ENCODE peak calls at places on chromosomes 4 and X, in ten cellular contexts. One of them, this sample, is unnamed.

GRCh38 chrX:50615570-50616158 is 145.0 kb upstream of the DGKK start:
- DNase-seq in foreskin fibroblast: no peak
- DNase-seq in fibroblast of mammary gland: no peak
- DNase-seq in stimulated activated CD4-positive, alpha-beta T cell treated with anti-CD3 and anti-CD28 coated beads, Interleukin-2, amount 100 ng/mL, for 48 hours: no peak
- DNase-seq in left cardiac atrium: no peak
- DNase-seq in MCF 10A: no peak
- DNase-seq in mucosa of gallbladder: no peak
- DNase-seq in A172: no peak
- DNase-seq in effector memory CD4-positive, alpha-beta T cell: no peak
- DNase-seq in GM04504: no peak
- DNase-seq in this sample: no peak

GRCh38 chr4:26308573-26308972 is 12.2 kb upstream of the RBPJ start:
- DNase-seq in mucosa of gallbladder: no peak
- DNase-seq in foreskin fibroblast: no peak
- DNase-seq in GM04504: no peak
- DNase-seq in effector memory CD4-positive, alpha-beta T cell: no peak
- DNase-seq in left cardiac atrium: no peak
- DNase-seq in stimulated activated CD4-positive, alpha-beta T cell treated with anti-CD3 and anti-CD28 coated beads, Interleukin-2, amount 100 ng/mL, for 48 hours: no peak
- DNase-seq in A172: no peak
- DNase-seq in fibroblast of mammary gland: no peak
- DNase-seq in MCF 10A: no peak
- DNase-seq in this sample: no peak

GRCh38 chr4:100075486-100076270 is 114.6 kb downstream of the DDIT4L start:
- DNase-seq in effector memory CD4-positive, alpha-beta T cell: no peak
- DNase-seq in stimulated activated CD4-positive, alpha-beta T cell treated with anti-CD3 and anti-CD28 coated beads, Interleukin-2, amount 100 ng/mL, for 48 hours: no peak
- DNase-seq in GM04504: no peak
- DNase-seq in fibroblast of mammary gland: no peak
- DNase-seq in left cardiac atrium: no peak
- DNase-seq in A172: no peak
- DNase-seq in MCF 10A: no peak
- DNase-seq in foreskin fibroblast: no peak
- DNase-seq in mucosa of gallbladder: no peak
- DNase-seq in this sample: no peak

GRCh38 chrX:21725498-21725897 is 32.4 kb downstream of the SMPX start:
- DNase-seq in left cardiac atrium: no peak
- DNase-seq in stimulated activated CD4-positive, alpha-beta T cell treated with anti-CD3 and anti-CD28 coated beads, Interleukin-2, amount 100 ng/mL, for 48 hours: no peak
- DNase-seq in foreskin fibroblast: peak
- DNase-seq in A172: peak
- DNase-seq in MCF 10A: peak
- DNase-seq in GM04504: peak
- DNase-seq in effector memory CD4-positive, alpha-beta T cell: no peak
- DNase-seq in fibroblast of mammary gland: peak
- DNase-seq in mucosa of gallbladder: no peak
- DNase-seq in this sample: no peak

GRCh38 chrX:19272452-19272851 is 71.3 kb upstream of the PDHA1 start:
- DNase-seq in foreskin fibroblast: peak
- DNase-seq in effector memory CD4-positive, alpha-beta T cell: no peak
- DNase-seq in fibroblast of mammary gland: peak
- DNase-seq in left cardiac atrium: no peak
- DNase-seq in MCF 10A: no peak
- DNase-seq in GM04504: no peak
- DNase-seq in A172: peak
- DNase-seq in stimulated activated CD4-positive, alpha-beta T cell treated with anti-CD3 and anti-CD28 coated beads, Interleukin-2, amount 100 ng/mL, for 48 hours: no peak
- DNase-seq in mucosa of gallbladder: no peak
- DNase-seq in this sample: no peak

GRCh38 chr4:3299538-3300197 is 6.8 kb downstream of the RGS12 start:
- DNase-seq in GM04504: no peak
- DNase-seq in mucosa of gallbladder: no peak
- DNase-seq in left cardiac atrium: no peak
- DNase-seq in stimulated activated CD4-positive, alpha-beta T cell treated with anti-CD3 and anti-CD28 coated beads, Interleukin-2, amount 100 ng/mL, for 48 hours: no peak
- DNase-seq in MCF 10A: no peak
- DNase-seq in A172: no peak
- DNase-seq in effector memory CD4-positive, alpha-beta T cell: no peak
- DNase-seq in foreskin fibroblast: no peak
- DNase-seq in fibroblast of mammary gland: no peak
- DNase-seq in this sample: no peak

GRCh38 chrX:151899622-151900021 is 13.1 kb upstream of the MAGEA4 start:
- DNase-seq in stimulated activated CD4-positive, alpha-beta T cell treated with anti-CD3 and anti-CD28 coated beads, Interleukin-2, amount 100 ng/mL, for 48 hours: no peak
- DNase-seq in left cardiac atrium: no peak
- DNase-seq in mucosa of gallbladder: no peak
- DNase-seq in MCF 10A: no peak
- DNase-seq in GM04504: no peak
- DNase-seq in fibroblast of mammary gland: peak
- DNase-seq in A172: peak
- DNase-seq in effector memory CD4-positive, alpha-beta T cell: no peak
- DNase-seq in foreskin fibroblast: peak
- DNase-seq in this sample: no peak

GRCh38 chr4:181687116-181687515 is 556.1 kb upstream of the TENM3 start:
- DNase-seq in fibroblast of mammary gland: peak
- DNase-seq in effector memory CD4-positive, alpha-beta T cell: no peak
- DNase-seq in foreskin fibroblast: peak
- DNase-seq in MCF 10A: no peak
- DNase-seq in A172: no peak
- DNase-seq in left cardiac atrium: no peak
- DNase-seq in mucosa of gallbladder: no peak
- DNase-seq in stimulated activated CD4-positive, alpha-beta T cell treated with anti-CD3 and anti-CD28 coated beads, Interleukin-2, amount 100 ng/mL, for 48 hours: no peak
- DNase-seq in GM04504: no peak
- DNase-seq in this sample: no peak

GRCh38 chr4:100208964-100209363 is 18.7 kb upstream of the DDIT4L start:
- DNase-seq in foreskin fibroblast: no peak
- DNase-seq in GM04504: no peak
- DNase-seq in mucosa of gallbladder: no peak
- DNase-seq in stimulated activated CD4-positive, alpha-beta T cell treated with anti-CD3 and anti-CD28 coated beads, Interleukin-2, amount 100 ng/mL, for 48 hours: no peak
- DNase-seq in fibroblast of mammary gland: peak
- DNase-seq in A172: no peak
- DNase-seq in left cardiac atrium: no peak
- DNase-seq in effector memory CD4-positive, alpha-beta T cell: no peak
- DNase-seq in MCF 10A: no peak
- DNase-seq in this sample: no peak

GRCh38 chr4:7861440-7861881 is 78.2 kb downstream of the AFAP1 start:
- DNase-seq in fibroblast of mammary gland: peak
- DNase-seq in stimulated activated CD4-positive, alpha-beta T cell treated with anti-CD3 and anti-CD28 coated beads, Interleukin-2, amount 100 ng/mL, for 48 hours: no peak
- DNase-seq in effector memory CD4-positive, alpha-beta T cell: no peak
- DNase-seq in mucosa of gallbladder: no peak
- DNase-seq in MCF 10A: peak
- DNase-seq in GM04504: peak
- DNase-seq in foreskin fibroblast: peak
- DNase-seq in left cardiac atrium: peak
- DNase-seq in A172: peak
- DNase-seq in this sample: no peak

GRCh38 chr4:175891863-175892262 is 79.8 kb upstream of the GPM6A start:
- DNase-seq in mucosa of gallbladder: no peak
- DNase-seq in fibroblast of mammary gland: peak
- DNase-seq in effector memory CD4-positive, alpha-beta T cell: no peak
- DNase-seq in foreskin fibroblast: peak
- DNase-seq in stimulated activated CD4-positive, alpha-beta T cell treated with anti-CD3 and anti-CD28 coated beads, Interleukin-2, amount 100 ng/mL, for 48 hours: no peak
- DNase-seq in left cardiac atrium: no peak
- DNase-seq in GM04504: no peak
- DNase-seq in A172: peak
- DNase-seq in MCF 10A: peak
- DNase-seq in this sample: no peak

GRCh38 chrX:68832516-68833447 is 4.0 kb downstream of the EFNB1 start:
- DNase-seq in GM04504: no peak
- DNase-seq in fibroblast of mammary gland: no peak
- DNase-seq in left cardiac atrium: no peak
- DNase-seq in A172: no peak
- DNase-seq in effector memory CD4-positive, alpha-beta T cell: no peak
- DNase-seq in mucosa of gallbladder: peak
- DNase-seq in stimulated activated CD4-positive, alpha-beta T cell treated with anti-CD3 and anti-CD28 coated beads, Interleukin-2, amount 100 ng/mL, for 48 hours: no peak
- DNase-seq in MCF 10A: no peak
- DNase-seq in foreskin fibroblast: no peak
- DNase-seq in this sample: no peak

GRCh38 chrX:118528089-118528753 is 32.6 kb downstream of the DOCK11 start:
- DNase-seq in foreskin fibroblast: no peak
- DNase-seq in fibroblast of mammary gland: no peak
- DNase-seq in A172: no peak
- DNase-seq in stimulated activated CD4-positive, alpha-beta T cell treated with anti-CD3 and anti-CD28 coated beads, Interleukin-2, amount 100 ng/mL, for 48 hours: no peak
- DNase-seq in MCF 10A: no peak
- DNase-seq in effector memory CD4-positive, alpha-beta T cell: peak
- DNase-seq in mucosa of gallbladder: no peak
- DNase-seq in left cardiac atrium: no peak
- DNase-seq in GM04504: no peak
- DNase-seq in this sample: no peak

GRCh38 chr4:149168645-149169044 is 647.0 kb downstream of the IQCM start:
- DNase-seq in fibroblast of mammary gland: no peak
- DNase-seq in MCF 10A: no peak
- DNase-seq in A172: no peak
- DNase-seq in foreskin fibroblast: no peak
- DNase-seq in GM04504: no peak
- DNase-seq in effector memory CD4-positive, alpha-beta T cell: no peak
- DNase-seq in left cardiac atrium: no peak
- DNase-seq in stimulated activated CD4-positive, alpha-beta T cell treated with anti-CD3 and anti-CD28 coated beads, Interleukin-2, amount 100 ng/mL, for 48 hours: no peak
- DNase-seq in mucosa of gallbladder: no peak
- DNase-seq in this sample: no peak

GRCh38 chrX:50711907-50712306 is 102.1 kb downstream of the SHROOM4 start:
- DNase-seq in A172: no peak
- DNase-seq in mucosa of gallbladder: no peak
- DNase-seq in foreskin fibroblast: no peak
- DNase-seq in left cardiac atrium: no peak
- DNase-seq in MCF 10A: no peak
- DNase-seq in stimulated activated CD4-positive, alpha-beta T cell treated with anti-CD3 and anti-CD28 coated beads, Interleukin-2, amount 100 ng/mL, for 48 hours: no peak
- DNase-seq in GM04504: no peak
- DNase-seq in fibroblast of mammary gland: no peak
- DNase-seq in effector memory CD4-positive, alpha-beta T cell: no peak
- DNase-seq in this sample: no peak

This sample was measured in stomach.